ENCODE peak calls at places on chromosomes 5 and 9, in nine cellular contexts. P, U, O, Y, I, N, T, D and B are unnamed samples.

GRCh38 chr9:81564632-81565031 is 124.7 kb downstream of the TLE1 start:
- DNase-seq in Y (no peak), D (no peak), O (no peak), U (no peak), N (no peak), T (no peak), I (no peak), P (no peak), B (no peak)

GRCh38 chr5:128304121-128304520 is 220.6 kb downstream of the SLC12A2 start:
- DNase-seq in D (no peak), I (no peak), T (no peak), N (peak), O (no peak), U (no peak), Y (no peak), P (peak), B (no peak)

GRCh38 chr9:89363921-89364663 is 45.8 kb downstream of the SECISBP2 start:
- DNase-seq in P (no peak), I (peak), Y (no peak), O (no peak), D (peak), N (no peak), U (no peak), T (no peak), B (no peak)

GRCh38 chr5:42828661-42829060 is 17.0 kb upstream of the SELENOP start:
- DNase-seq in T (no peak), D (no peak), I (no peak), N (no peak), P (no peak), Y (no peak), U (no peak), O (no peak), B (no peak)

GRCh38 chr9:459491-460444 is 245.1 kb downstream of the DOCK8 start:
- DNase-seq in I (no peak), T (no peak), P (no peak), N (no peak), D (no peak), Y (no peak), O (no peak), U (no peak), B (no peak)

GRCh38 chr5:14239951-14240350 is 96.8 kb downstream of the TRIO start:
- DNase-seq in P (no peak), D (no peak), N (no peak), T (no peak), O (no peak), I (no peak), U (no peak), Y (no peak), B (no peak)

GRCh38 chr9:135536166-135536565 is 9.8 kb upstream of the OBP2A start:
- DNase-seq in N (peak), P (no peak), T (no peak), Y (no peak), O (no peak), D (no peak), I (peak), U (no peak), B (no peak)

GRCh38 chr5:178642351-178642909 is 15.6 kb upstream of the CLK4 start:
- DNase-seq in N (peak), Y (no peak), O (no peak), P (peak), I (no peak), T (no peak), U (no peak), D (no peak), B (no peak)

GRCh38 chr9:93303258-93303771 is 119.4 kb downstream of the WNK2 start:
- DNase-seq in U (peak), P (no peak), T (no peak), I (no peak), Y (no peak), O (no peak), N (no peak), D (no peak), B (no peak)

GRCh38 chr9:112555091-112555643 is 68.5 kb downstream of the KIAA1958 start:
- DNase-seq in N (no peak), Y (no peak), D (no peak), U (no peak), I (no peak), T (no peak), O (no peak), P (no peak), B (no peak)

GRCh38 chr9:22645893-22646292 is 199.3 kb downstream of the DMRTA1 start:
- DNase-seq in T (no peak), O (no peak), D (no peak), P (no peak), Y (no peak), U (no peak), I (no peak), N (no peak), B (no peak)

GRCh38 chr5:661891-662750 is 31.0 kb downstream of the TPPP start:
- DNase-seq in D (no peak), I (no peak), O (no peak), T (no peak), N (no peak), Y (no peak), P (peak), U (no peak), B (no peak)

GRCh38 chr5:170629566-170630175 is 125.9 kb downstream of the KCNIP1 start:
- DNase-seq in N (peak), Y (no peak), U (no peak), I (no peak), T (no peak), O (no peak), P (no peak), D (no peak), B (no peak)

GRCh38 chr9:116274293-116274692 is 120.7 kb downstream of the PAPPA start:
- DNase-seq in Y (peak), I (no peak), P (no peak), O (no peak), D (no peak), U (no peak), N (no peak), T (no peak), B (no peak)

GRCh38 chr5:83714780-83715179 is 5.9 kb downstream of the HAPLN1 start:
- DNase-seq in I (no peak), O (no peak), T (no peak), D (no peak), Y (no peak), U (no peak), P (no peak), N (no peak), B (no peak)

GRCh38 chr5:129506092-129506491 is 46.0 kb downstream of the ADAMTS19 start:
- DNase-seq in O (no peak), P (no peak), T (no peak), N (no peak), U (no peak), Y (no peak), D (no peak), I (no peak), B (no peak)

GRCh38 chr5:84287964-84288363 is 96.7 kb downstream of the EDIL3 start:
- DNase-seq in Y (peak), I (no peak), T (no peak), N (no peak), D (no peak), U (no peak), O (no peak), P (no peak), B (no peak)

GRCh38 chr9:129221233-129221632 is 43.2 kb upstream of the IER5L start:
- DNase-seq in T (no peak), P (peak), I (no peak), U (no peak), O (no peak), Y (peak), D (no peak), N (peak), B (no peak)

GRCh38 chr5:180816608-180817534 is 14.3 kb upstream of the MGAT1 start:
- DNase-seq in N (peak), O (no peak), U (peak), Y (peak), D (peak), T (no peak), P (no peak), I (no peak), B (no peak)

GRCh38 chr5:154395407-154396106 is 50.2 kb upstream of the SAP30L start:
- DNase-seq in O (no peak), D (peak), Y (no peak), N (peak), I (peak), U (no peak), P (peak), T (no peak), B (peak)

GRCh38 chr5:180313677-180314076 is 21.8 kb upstream of the MAPK9 start:
- DNase-seq in D (no peak), N (peak), U (no peak), Y (peak), T (peak), O (no peak), I (no peak), P (peak), B (peak)

GRCh38 chr9:112037281-112038016 is 137.6 kb downstream of the SUSD1 start:
- DNase-seq in O (no peak), N (no peak), I (no peak), D (no peak), T (no peak), P (no peak), U (no peak), Y (peak), B (no peak)

GRCh38 chr9:14780251-14780650 is 57.7 kb upstream of the CER1 start:
- DNase-seq in T (no peak), P (no peak), N (peak), I (no peak), U (no peak), D (no peak), O (no peak), Y (no peak), B (no peak)

GRCh38 chr9:23524607-23525155 is 301.4 kb downstream of the ELAVL2 start:
- DNase-seq in N (no peak), P (no peak), U (no peak), Y (no peak), D (no peak), T (no peak), I (no peak), O (no peak), B (no peak)

GRCh38 chr9:121222524-121223171 is 21.0 kb upstream of the RAB14 start:
- DNase-seq in U (no peak), I (no peak), T (peak), Y (peak), D (no peak), N (peak), P (peak), O (no peak), B (peak)

GRCh38 chr9:84216151-84216550 is 124.4 kb downstream of the SLC28A3 start:
- DNase-seq in I (no peak), Y (no peak), P (no peak), O (no peak), T (no peak), D (no peak), U (no peak), N (peak), B (no peak)

GRCh38 chr5:124658867-124659557 is 87.4 kb downstream of the ZNF608 start:
- DNase-seq in N (no peak), I (no peak), O (no peak), P (no peak), U (no peak), Y (peak), D (no peak), T (no peak), B (peak)

GRCh38 chr9:134341306-134341705 is 15.1 kb downstream of the RXRA start:
- DNase-seq in D (no peak), Y (peak), O (no peak), P (peak), N (peak), I (peak), U (no peak), T (no peak), B (peak)

GRCh38 chr9:133604856-133605255 is 4.3 kb downstream of the FAM163B start:
- DNase-seq in P (no peak), O (no peak), U (no peak), I (no peak), N (no peak), Y (no peak), T (no peak), D (no peak), B (no peak)

GRCh38 chr5:93107141-93107540 is 473.9 kb downstream of the NR2F1-AS1 start:
- DNase-seq in T (no peak), D (no peak), I (no peak), O (no peak), U (no peak), Y (no peak), N (no peak), P (no peak), B (no peak)

GRCh38 chr5:140598836-140599235 is 34.1 kb downstream of the CD14 start:
- DNase-seq in N (no peak), U (no peak), I (no peak), O (no peak), Y (no peak), P (no peak), T (no peak), D (no peak), B (no peak)

GRCh38 chr5:54946306-54946705 is 39.1 kb downstream of the ESM1 start:
- DNase-seq in U (no peak), Y (no peak), T (no peak), P (no peak), I (no peak), O (no peak), N (no peak), D (no peak), B (no peak)

GRCh38 chr5:37133939-37134338 is 115.2 kb downstream of the CPLANE1 start:
- DNase-seq in D (no peak), N (peak), I (no peak), P (no peak), Y (no peak), T (no peak), U (no peak), O (no peak), B (no peak)

GRCh38 chr5:83340511-83340918 is 131.0 kb upstream of the VCAN start:
- DNase-seq in D (no peak), P (no peak), T (no peak), I (no peak), Y (peak), N (no peak), O (no peak), U (no peak), B (no peak)

GRCh38 chr9:34675048-34675714 is 12.7 kb upstream of the CCL27 start:
- DNase-seq in Y (peak), I (peak), U (no peak), D (peak), N (peak), O (peak), P (peak), T (peak), B (peak)

GRCh38 chr5:112419050-112419595 is at the start of gene EPB41L4A:
- DNase-seq in Y (no peak), U (no peak), P (peak), O (no peak), N (peak), I (peak), D (peak), T (no peak), B (peak)

GRCh38 chr5:135150767-135151166 is 116.7 kb upstream of the PITX1 start:
- DNase-seq in N (no peak), O (no peak), U (peak), D (no peak), T (no peak), P (no peak), Y (no peak), I (no peak), B (no peak)

GRCh38 chr5:1634337-1634661 is 110.5 kb upstream of the LPCAT1 start:
- DNase-seq in U (no peak), O (no peak), P (no peak), Y (no peak), N (no peak), D (no peak), T (no peak), I (no peak), B (no peak)

GRCh38 chr9:13719981-13720380 is 440.5 kb upstream of the MPDZ start:
- DNase-seq in Y (no peak), I (no peak), N (no peak), O (no peak), T (no peak), D (no peak), P (no peak), U (no peak), B (no peak)

GRCh38 chr5:75234251-75234650 is 2.4 kb downstream of the ANKRD31 start:
- DNase-seq in U (no peak), N (no peak), I (no peak), O (no peak), T (no peak), D (no peak), P (no peak), Y (no peak), B (no peak)

GRCh38 chr5:75242067-75242466 is 5.4 kb upstream of the ANKRD31 start:
- DNase-seq in D (no peak), Y (no peak), I (no peak), T (no peak), U (no peak), O (no peak), N (no peak), P (no peak), B (no peak)

GRCh38 chr5:75239681-75240080 is 3.0 kb upstream of the ANKRD31 start:
- DNase-seq in T (peak), Y (no peak), D (no peak), P (no peak), U (no peak), N (no peak), I (no peak), O (no peak), B (no peak)

GRCh38 chr5:75235711-75236110 is 967 bp downstream of the ANKRD31 start:
- DNase-seq in D (no peak), U (no peak), I (no peak), P (no peak), Y (peak), N (no peak), O (no peak), T (no peak), B (peak)

GRCh38 chr5:75236322-75237316 is at the start of gene ANKRD31:
- DNase-seq in P (peak), Y (peak), N (peak), T (peak), O (peak), D (peak), U (no peak), I (peak), B (peak)
- TF ChIP-seq POLR2A in P (peak), Y (peak), N (peak), T (peak), O (peak), D (peak), U (no peak), I (no peak), B (peak)

DNA sequence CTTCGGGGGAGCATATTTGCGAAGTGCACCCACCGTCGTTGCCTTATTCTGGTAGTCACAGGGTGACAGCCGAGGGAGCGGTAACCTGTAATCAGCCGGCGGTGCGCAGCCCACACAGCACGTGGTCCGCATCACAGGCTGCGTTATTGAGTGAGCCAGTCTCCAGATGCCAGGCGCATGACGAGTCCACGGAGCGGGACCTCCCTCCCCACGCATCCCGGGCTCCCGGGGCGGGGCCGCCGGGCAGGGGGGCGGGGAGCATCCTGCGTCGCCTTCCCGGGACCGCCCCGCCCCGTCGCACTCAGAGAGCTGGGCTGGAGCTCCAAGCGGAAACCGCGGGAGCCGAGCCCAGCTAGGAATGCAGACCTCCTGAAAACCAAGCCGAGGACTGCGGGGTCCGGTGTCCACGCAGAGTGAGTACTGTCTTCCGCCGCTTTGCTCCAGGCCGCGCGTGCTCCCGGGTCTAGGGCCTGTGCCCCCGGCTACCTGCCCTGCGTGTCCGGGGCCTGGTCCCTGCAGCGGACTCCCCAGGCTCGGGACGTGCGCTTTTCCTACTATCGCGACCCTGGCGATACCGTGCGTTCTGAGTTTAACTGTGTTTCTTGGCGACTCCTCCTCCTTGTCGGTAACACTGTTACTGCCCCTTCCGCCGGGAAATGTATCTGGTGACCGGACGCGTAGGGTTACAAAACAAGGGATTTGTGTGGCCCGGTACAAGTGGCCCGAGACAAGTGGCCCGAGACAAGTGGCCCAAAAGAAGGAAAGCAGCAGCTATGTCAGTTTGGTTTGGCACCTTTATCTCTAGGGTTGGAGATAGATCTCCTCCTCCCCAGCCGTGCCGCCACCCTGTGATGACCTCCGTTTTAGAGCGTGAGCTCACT is 40.6 kb downstream of the CAST start:
- DNase-seq in N (peak), P (peak), U (peak), D (peak), T (peak), I (peak), O (peak), Y (peak), B (peak)
- TF ChIP-seq POLR2A in N (peak), P (peak), U (no peak), D (peak), T (peak), I (no peak), O (peak), Y (peak), B (peak)

GRCh38 chr5:52673495-52673894 is 114.2 kb upstream of the ITGA1 start:
- DNase-seq in Y (no peak), N (no peak), I (no peak), D (no peak), P (no peak), T (no peak), U (no peak), O (no peak), B (no peak)

GRCh38 chr5:52672459-52672858 is 115.3 kb upstream of the ITGA1 start:
- DNase-seq in Y (no peak), I (no peak), O (no peak), N (no peak), U (no peak), T (no peak), D (no peak), P (no peak), B (no peak)

GRCh38 chr5:52668544-52669185 is 119.1 kb upstream of the ITGA1 start:
- DNase-seq in U (no peak), Y (no peak), T (no peak), N (no peak), I (no peak), D (no peak), O (no peak), P (no peak), B (no peak)

GRCh38 chr5:52665544-52665943 is 122.2 kb upstream of the ITGA1 start:
- DNase-seq in D (peak), N (peak), T (no peak), Y (no peak), O (no peak), I (no peak), U (no peak), P (no peak), B (no peak)

GRCh38 chr5:52668139-52668538 is 119.6 kb upstream of the ITGA1 start:
- DNase-seq in N (no peak), P (no peak), I (no peak), T (no peak), U (no peak), D (no peak), Y (no peak), O (no peak), B (no peak)
- TF ChIP-seq POLR2A in N (no peak), P (no peak), I (no peak), T (no peak), U (no peak), D (no peak), Y (no peak), O (no peak), B (no peak)

GRCh38 chr5:131381792-131382191 is 117.9 kb downstream of the CDC42SE2 start:
- DNase-seq in Y (no peak), N (no peak), U (no peak), D (no peak), P (no peak), I (no peak), O (no peak), T (no peak), B (no peak)

GRCh38 chr5:131379071-131379538 is 115.3 kb downstream of the CDC42SE2 start:
- DNase-seq in T (peak), U (no peak), N (no peak), I (no peak), P (no peak), O (no peak), D (no peak), Y (peak), B (peak)

GRCh38 chr5:131381011-131381410 is 117.2 kb downstream of the CDC42SE2 start:
- DNase-seq in N (no peak), P (no peak), Y (no peak), I (no peak), U (no peak), O (no peak), D (no peak), T (no peak), B (no peak)

GRCh38 chr5:131377785-131378325 is 114.0 kb downstream of the CDC42SE2 start:
- DNase-seq in N (no peak), Y (no peak), P (no peak), U (no peak), D (no peak), O (no peak), T (no peak), I (no peak), B (no peak)

DNA sequence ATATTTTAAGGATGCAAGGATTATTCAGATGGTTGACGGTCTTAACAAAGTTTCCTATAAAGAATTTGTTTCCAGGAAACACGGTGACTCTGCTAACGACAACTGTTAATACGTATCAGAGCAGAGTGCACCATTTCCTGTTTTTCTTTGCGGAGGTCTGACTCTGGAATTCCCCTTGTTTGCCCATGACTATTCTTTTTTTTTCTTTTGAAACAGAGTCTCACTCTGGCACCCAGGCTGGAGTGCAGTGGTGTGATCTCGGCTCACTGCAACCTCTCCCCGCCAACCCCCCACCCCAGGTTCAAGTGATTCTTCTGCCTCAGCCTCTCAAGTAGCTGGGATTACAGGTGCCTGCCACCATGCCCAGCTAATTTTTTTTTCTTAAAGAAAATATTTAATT is 115.9 kb downstream of the CDC42SE2 start:
- DNase-seq in Y (peak), N (peak), P (peak), U (no peak), T (peak), O (no peak), I (no peak), D (no peak), B (peak)
- TF ChIP-seq POLR2A in Y (no peak), N (no peak), P (no peak), U (no peak), T (no peak), O (no peak), I (no peak), D (no peak), B (no peak)